ENCODE peak calls at places on chromosomes 7 and 10, in six cellular contexts. Q is GM06990, D is ascending aorta, G is OCI-LY7, H is NCI-H524, E is GM03348. P is an unnamed sample.

GRCh38 chr7:144827581-144828139 is 8.2 kb downstream of the TPK1 start:
- DNase-seq in Q (no peak), D (no peak), G (no peak), H (no peak), E (no peak), P (no peak)

GRCh38 chr10:26384600-26384999 is 53.5 kb upstream of the APBB1IP start:
- DNase-seq in Q (no peak), D (no peak), G (no peak), H (no peak), E (no peak), P (no peak)

GRCh38 chr10:5948999-5949759 is 28.2 kb downstream of the IL15RA start:
- DNase-seq in Q (no peak), D (peak; percentile 84), G (peak; percentile 61), H (peak; percentile 40), E (peak; percentile 81), P (no peak)

GRCh38 chr7:4722308-4722707 is 40.2 kb downstream of the FOXK1 start:
- DNase-seq in Q (no peak), D (no peak), G (no peak), H (no peak), E (no peak), P (no peak)

GRCh38 chr10:132440791-132441565 is 44.0 kb downstream of the PWWP2B start:
- DNase-seq in Q (no peak), D (no peak), G (no peak), H (no peak), E (no peak), P (no peak)

GRCh38 chr7:27869060-27869459 is 129.1 kb downstream of the TAX1BP1 start:
- DNase-seq in Q (no peak), D (no peak), G (no peak), H (no peak), E (no peak), P (no peak)

GRCh38 chr7:148856891-148857290 is 27.2 kb downstream of the EZH2 start:
- DNase-seq in Q (no peak), D (no peak), G (no peak), H (no peak), E (no peak), P (no peak)

GRCh38 chr7:108062250-108063014 is 59.5 kb upstream of the LAMB1 start:
- DNase-seq in Q (no peak), D (no peak), G (no peak), H (no peak), E (no peak), P (no peak)

GRCh38 chr10:35336084-35336831 is at the start of gene CCNY:
- DNase-seq in Q (peak; percentile 84), D (peak; percentile 83), G (peak; percentile 75), H (peak; percentile 19), E (peak; percentile 94), P (peak; percentile 21)

GRCh38 chr10:14450041-14450491 is 119.3 kb upstream of the FRMD4A start:
- DNase-seq in Q (no peak), D (no peak), G (no peak), H (no peak), E (peak; percentile 19), P (no peak)

GRCh38 chr10:6401562-6402348 is 178.3 kb downstream of the PRKCQ start:
- DNase-seq in Q (peak; percentile 29), D (peak; percentile 88), G (peak; percentile 88), H (peak; percentile 71), E (peak; percentile 90), P (peak; percentile 63)

GRCh38 chr7:112492165-112492564 is 11.4 kb downstream of the LSMEM1 start:
- DNase-seq in Q (no peak), D (no peak), G (no peak), H (no peak), E (no peak), P (no peak)

GRCh38 chr7:131649003-131649541 is 92.6 kb upstream of the PODXL start:
- DNase-seq in Q (no peak), D (no peak), G (no peak), H (no peak), E (no peak), P (no peak)

GRCh38 chr10:63157845-63158624 is 24.9 kb downstream of the NRBF2 start:
- DNase-seq in Q (peak; percentile 55), D (no peak), G (peak; percentile 87), H (peak; percentile 65), E (peak; percentile 77), P (peak; percentile 72)

GRCh38 chr7:98217623-98218582 is 6.7 kb downstream of the BHLHA15 start:
- DNase-seq in Q (no peak), D (no peak), G (peak; percentile 49), H (no peak), E (no peak), P (no peak)

GRCh38 chr7:106367018-106367420 is 82.2 kb upstream of the NAMPT start:
- DNase-seq in Q (no peak), D (no peak), G (peak; percentile 31), H (no peak), E (peak; percentile 35), P (no peak)

GRCh38 chr7:75611557-75612178 is 119.5 kb downstream of the SPDYE5 start:
- DNase-seq in Q (no peak), D (peak; percentile 91), G (no peak), H (no peak), E (no peak), P (no peak)

GRCh38 chr7:101450064-101450463 is 87.4 kb downstream of the COL26A1 start:
- DNase-seq in Q (no peak), D (no peak), G (no peak), H (no peak), E (no peak), P (no peak)

GRCh38 chr10:120327671-120328070 is 129.4 kb upstream of the PLPP4 start:
- DNase-seq in Q (no peak), D (no peak), G (no peak), H (no peak), E (no peak), P (no peak)

GRCh38 chr10:27819781-27820531 is 74.3 kb upstream of the MKX start:
- DNase-seq in Q (no peak), D (peak; percentile 69), G (no peak), H (no peak), E (peak; percentile 67), P (no peak)

GRCh38 chr10:8173243-8173865 is 118.9 kb downstream of the GATA3 start:
- DNase-seq in Q (no peak), D (no peak), G (no peak), H (no peak), E (no peak), P (no peak)

GRCh38 chr10:112471878-112472487 is 25.0 kb downstream of the VTI1A start:
- DNase-seq in Q (no peak), D (no peak), G (peak; percentile 62), H (peak; percentile 2), E (peak; percentile 75), P (peak; percentile 49)

P was measured in NCI-H1694 treated with DMSO at 0.1 percent for 48 hours.